ENCODE peak calls at places on chromosomes 16 and 17, in seven cellular contexts. S is GM23248, N is hepatocyte, Y is HCT116, A is MM.1S, X is SK-N-SH, I is PC-3. D is an unnamed sample.

GRCh38 chr17:39563476-39563875 is 44.2 kb downstream of the NEUROD2 start:
- DNase-seq in S (no peak), N (no peak), Y (no peak), A (no peak), X (peak; percentile 55), I (no peak), D (peak; percentile 81)

GRCh38 chr17:57294075-57294474 is 37.8 kb downstream of the MSI2 start:
- DNase-seq in S (no peak), N (no peak), Y (no peak), A (no peak), X (no peak), I (no peak), D (no peak)

GRCh38 chr17:69592692-69593350 is 178.3 kb downstream of the MAP2K6 start:
- DNase-seq in S (peak; percentile 63), N (no peak), Y (no peak), A (no peak), X (no peak), I (no peak), D (no peak)

GRCh38 chr16:89344314-89344828 is 126.9 kb downstream of the ZNF778 start:
- DNase-seq in S (peak; percentile 46), N (no peak), Y (no peak), A (no peak), X (no peak), I (no peak), D (no peak)

GRCh38 chr17:62671553-62671952 is 44.1 kb downstream of the MRC2 start:
- DNase-seq in S (no peak), N (no peak), Y (no peak), A (no peak), X (peak; percentile 62), I (no peak), D (no peak)

GRCh38 chr17:58694302-58694701 is 1.9 kb downstream of the RAD51C start:
- DNase-seq in S (no peak), N (no peak), Y (no peak), A (no peak), X (no peak), I (peak; percentile 14), D (no peak)

GRCh38 chr17:58329808-58330543 is 1.4 kb upstream of the TSPOAP1 start:
- DNase-seq in S (no peak), N (no peak), Y (no peak), A (peak; percentile 89), X (no peak), I (no peak), D (no peak)

GRCh38 chr16:23687034-23687808 is 8.5 kb downstream of the PLK1 start:
- DNase-seq in S (no peak), N (no peak), Y (no peak), A (no peak), X (no peak), I (no peak), D (no peak)

GRCh38 chr17:70230883-70231282 is 61.6 kb downstream of the KCNJ2 start:
- DNase-seq in S (peak; percentile 5), N (no peak), Y (no peak), A (no peak), X (no peak), I (no peak), D (no peak)

GRCh38 chr16:24776486-24777220 is 47.2 kb downstream of the TNRC6A start:
- DNase-seq in S (peak; percentile 83), N (no peak), Y (no peak), A (no peak), X (peak; percentile 47), I (no peak), D (no peak)

GRCh38 chr16:55496509-55497145 is 12.2 kb upstream of the LPCAT2 start:
- DNase-seq in S (no peak), N (no peak), Y (no peak), A (no peak), X (no peak), I (no peak), D (no peak)

GRCh38 chr16:10514369-10515055 is 65.9 kb downstream of the EMP2 start:
- DNase-seq in S (peak; percentile 76), N (peak; percentile 76), Y (peak; percentile 33), A (peak; percentile 75), X (peak; percentile 62), I (peak; percentile 69), D (peak; percentile 79)

GRCh38 chr17:29930399-29931010 is 477 bp upstream of the SSH2 start:
- DNase-seq in S (no peak), N (no peak), Y (no peak), A (no peak), X (no peak), I (no peak), D (peak; percentile 55)

GRCh38 chr16:12601290-12601900 is 202.3 kb downstream of the CPPED1 start:
- DNase-seq in S (no peak), N (no peak), Y (no peak), A (no peak), X (no peak), I (no peak), D (no peak)

GRCh38 chr17:206941-207560 is 25.6 kb upstream of the DOC2B start:
- DNase-seq in S (peak; percentile 22), N (no peak), Y (no peak), A (no peak), X (no peak), I (no peak), D (no peak)

GRCh38 chr16:12462690-12463646 is 340.7 kb downstream of the CPPED1 start:
- DNase-seq in S (peak; percentile 50), N (no peak), Y (no peak), A (no peak), X (no peak), I (no peak), D (no peak)

GRCh38 chr16:82699711-82700495 is 73.1 kb downstream of the CDH13 start:
- DNase-seq in S (peak; percentile 90), N (no peak), Y (no peak), A (no peak), X (no peak), I (peak; percentile 57), D (no peak)

GRCh38 chr17:27849474-27850185 is 43.5 kb downstream of the LYRM9 start:
- DNase-seq in S (no peak), N (no peak), Y (no peak), A (no peak), X (no peak), I (no peak), D (peak; percentile 24)

GRCh38 chr17:18987862-18988545 is 16.6 kb downstream of the FAM83G start:
- DNase-seq in S (no peak), N (no peak), Y (no peak), A (no peak), X (no peak), I (no peak), D (no peak)

GRCh38 chr17:79252886-79253285 is 178.3 kb downstream of the ENGASE start:
- DNase-seq in S (no peak), N (no peak), Y (no peak), A (no peak), X (no peak), I (no peak), D (no peak)

GRCh38 chr16:73427177-73427576 is 379.2 kb upstream of the ZFHX3 start:
- DNase-seq in S (no peak), N (no peak), Y (no peak), A (no peak), X (no peak), I (no peak), D (no peak)

GRCh38 chr17:3998436-3998835 is 34.2 kb upstream of the ATP2A3 start:
- DNase-seq in S (no peak), N (no peak), Y (no peak), A (no peak), X (no peak), I (no peak), D (no peak)

GRCh38 chr16:20916927-20917326 is 16.4 kb downstream of the LYRM1 start:
- DNase-seq in S (no peak), N (no peak), Y (no peak), A (no peak), X (no peak), I (no peak), D (no peak)
- H3K9me2 ChIP-seq in S (no peaks in the 10 kb centered on the region), N (no peaks in the 10 kb centered on the region), Y (no peaks in the 10 kb centered on the region), A (no peaks in the 10 kb centered on the region), X (no peaks in the 10 kb centered on the region), I (no peaks in the 10 kb centered on the region), D (no peaks in the 10 kb centered on the region)

GRCh38 chr17:9905902-9906301 is 831 bp upstream of the RCVRN start:
- DNase-seq in S (peak; percentile 68), N (peak; percentile 40), Y (peak; percentile 26), A (no peak), X (peak; percentile 64), I (peak; percentile 35), D (peak; percentile 77)
- TF ChIP-seq EZH2phosphoT487 in S (no peak), N (no peak), Y (no peak), A (no peak), X (no peak), I (no peak), D (no peak)

DNA sequence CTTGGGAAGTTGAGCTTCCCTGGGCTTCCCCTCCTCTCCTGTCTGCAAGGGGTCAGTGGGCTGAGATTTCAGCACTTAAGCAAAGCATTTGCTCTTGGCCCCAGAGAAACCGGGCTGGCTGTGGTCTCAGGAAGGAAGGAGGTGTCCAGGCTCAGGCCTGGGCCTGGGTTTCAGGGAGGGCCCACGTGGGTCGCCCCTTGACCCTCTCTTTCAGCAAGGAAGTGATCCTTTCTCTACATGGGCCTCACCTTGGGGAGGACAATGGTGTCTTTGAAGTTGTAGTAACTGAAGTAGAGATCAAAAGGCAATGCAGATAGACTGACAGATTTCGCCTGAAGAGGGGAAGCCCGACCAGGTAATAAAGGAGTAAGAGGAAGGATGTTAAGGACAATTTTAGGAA is 2.7 kb downstream of the NOD2 start:
- DNase-seq in S (no peak), N (no peak), Y (no peak), A (no peak), X (no peak), I (no peak), D (no peak)
- H3K27me3 ChIP-seq in S (peaks cover 15% of the 10 kb centered on the region), N (peaks cover 6% of the 10 kb centered on the region), Y (no peaks in the 10 kb centered on the region), A (no peaks in the 10 kb centered on the region), X (no peaks in the 10 kb centered on the region), I (no peaks in the 10 kb centered on the region), D (peaks cover 19% of the 10 kb centered on the region)

DNA sequence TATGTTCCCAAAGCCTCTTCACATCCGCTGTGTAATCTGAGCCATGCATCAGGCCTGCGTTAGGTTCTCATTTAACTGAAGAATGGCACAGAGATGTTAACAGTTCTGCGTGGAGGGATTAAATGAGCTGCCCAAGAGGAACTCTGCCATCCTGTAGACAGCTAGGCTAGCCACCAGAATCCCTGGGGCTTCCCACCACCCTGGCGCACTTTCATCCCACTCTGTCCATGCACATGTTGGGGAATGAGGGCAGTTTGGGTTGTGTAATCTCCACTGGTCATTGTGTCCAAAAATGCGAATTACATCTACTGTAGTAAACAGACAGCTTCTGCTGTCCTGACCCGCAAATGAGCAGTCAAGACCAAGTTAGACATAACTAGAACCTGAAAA is 1.0 kb upstream of the GLG1 start:
- DNase-seq in S (peak; percentile 56), N (no peak), Y (no peak), A (no peak), X (no peak), I (no peak), D (peak; percentile 81)
- H3K9me2 ChIP-seq in S (no peaks in the 10 kb centered on the region), N (no peaks in the 10 kb centered on the region), Y (no peaks in the 10 kb centered on the region), A (no peaks in the 10 kb centered on the region), X (no peaks in the 10 kb centered on the region), I (no peaks in the 10 kb centered on the region), D (no peaks in the 10 kb centered on the region)

DNA sequence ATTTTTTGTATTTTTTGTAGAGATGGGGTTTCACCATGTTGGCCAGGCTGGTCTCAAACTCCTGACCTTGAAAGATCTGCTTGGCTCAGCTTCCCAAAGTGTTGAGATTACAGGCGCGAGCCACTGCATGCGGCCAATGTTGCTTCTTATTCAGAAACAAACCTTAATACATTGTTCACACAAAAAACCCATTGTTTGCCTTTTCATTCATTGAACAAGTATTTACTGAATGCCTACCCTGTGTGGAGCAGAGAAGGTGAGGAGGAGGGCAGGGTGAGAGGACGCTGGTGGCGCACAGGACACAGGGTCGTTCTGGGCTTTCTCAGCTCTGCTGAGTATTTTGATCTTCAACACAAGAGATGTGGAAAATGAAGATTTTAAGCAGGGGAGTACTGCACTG is 8.0 kb upstream of the KRT23 start:
- DNase-seq in S (no peak), N (no peak), Y (no peak), A (no peak), X (no peak), I (no peak), D (no peak)
- TF ChIP-seq EZH2phosphoT487 in S (no peak), N (no peak), Y (no peak), A (no peak), X (no peak), I (no peak), D (no peak)

D was measured in GM23338.